ENCODE peak calls at places on chromosomes 5 and 9, in five cellular contexts. C is HepG2, H is sigmoid colon, E is transverse colon, R is Panc1. K is an unnamed sample.

GRCh38 chr9:98427491-98427890 is 172.0 kb upstream of the TBC1D2 start:
- DNase-seq in C (no peak), H (no peak), E (no peak), R (no peak), K (no peak)

GRCh38 chr9:125119643-125120286 is 23.6 kb downstream of the SCAI start:
- DNase-seq in C (no peak), H (no peak), E (no peak), R (no peak), K (no peak)

GRCh38 chr5:717143-717542 is 24.0 kb upstream of the TPPP start:
- DNase-seq in C (no peak), H (no peak), E (no peak), R (no peak), K (no peak)

GRCh38 chr5:161278739-161279660 is 267.5 kb downstream of the GABRB2 start:
- DNase-seq in C (no peak), H (no peak), E (no peak), R (no peak), K (no peak)

GRCh38 chr5:88765798-88766197 is 117.2 kb downstream of the MEF2C start:
- DNase-seq in C (no peak), H (no peak), E (no peak), R (no peak), K (no peak)

GRCh38 chr5:178673801-178674200 is 47.0 kb upstream of the CLK4 start:
- DNase-seq in C (no peak), H (no peak), E (no peak), R (no peak), K (no peak)

GRCh38 chr9:13110766-13111400 is 168.6 kb downstream of the MPDZ start:
- DNase-seq in C (no peak), H (no peak), E (no peak), R (no peak), K (no peak)

GRCh38 chr5:137791803-137792202 is 37.6 kb upstream of the HNRNPA0 start:
- DNase-seq in C (no peak), H (no peak), E (no peak), R (no peak), K (no peak)

GRCh38 chr9:104091708-104092107 is 2.4 kb upstream of the SMC2 start:
- DNase-seq in C (peak; percentile 32), H (peak; percentile 83), E (peak; percentile 51), R (no peak), K (peak; percentile 2)

GRCh38 chr5:179209359-179210150 is 135.7 kb downstream of the ADAMTS2 start:
- DNase-seq in C (no peak), H (no peak), E (no peak), R (no peak), K (no peak)

GRCh38 chr9:3434594-3434993 is 91.2 kb downstream of the RFX3 start:
- DNase-seq in C (no peak), H (no peak), E (no peak), R (no peak), K (no peak)
- TF ChIP-seq POLR2AphosphoS5 in C (no peak), H (no peak), E (no peak), R (no peak), K (no peak)

GRCh38 chr5:150180241-150181027 is 9.4 kb upstream of the SLC6A7 start:
- DNase-seq in C (no peak), H (peak; percentile 84), E (peak; percentile 73), R (no peak), K (no peak)
- TF ChIP-seq POLR2AphosphoS5 in C (no peak), H (no peak), E (no peak), R (no peak), K (no peak)

GRCh38 chr9:15670246-15670645 is 117.4 kb downstream of the CCDC171 start:
- DNase-seq in C (no peak), H (no peak), E (no peak), R (no peak), K (no peak)

GRCh38 chr9:15670884-15671283 is 118.0 kb downstream of the CCDC171 start:
- DNase-seq in C (no peak), H (no peak), E (no peak), R (no peak), K (no peak)
- TF ChIP-seq POLR2AphosphoS5 in C (no peak), H (no peak), E (no peak), R (no peak), K (no peak)

GRCh38 chr5:159208508-159209437 is 580 bp downstream of the RNF145 start:
- DNase-seq in C (peak; percentile 9), H (peak; percentile 70), E (peak; percentile 47), R (no peak), K (peak; percentile 78)
- TF ChIP-seq POLR2AphosphoS5 in C (no peak), H (no peak), E (no peak), R (no peak), K (peak; percentile 30)

GRCh38 chr9:111610149-111610548 is 10.7 kb upstream of the PTGR1 start:
- DNase-seq in C (no peak), H (no peak), E (no peak), R (no peak), K (no peak)
- TF ChIP-seq POLR2AphosphoS5 in C (no peak), H (no peak), E (no peak), R (no peak), K (no peak)

DNA sequence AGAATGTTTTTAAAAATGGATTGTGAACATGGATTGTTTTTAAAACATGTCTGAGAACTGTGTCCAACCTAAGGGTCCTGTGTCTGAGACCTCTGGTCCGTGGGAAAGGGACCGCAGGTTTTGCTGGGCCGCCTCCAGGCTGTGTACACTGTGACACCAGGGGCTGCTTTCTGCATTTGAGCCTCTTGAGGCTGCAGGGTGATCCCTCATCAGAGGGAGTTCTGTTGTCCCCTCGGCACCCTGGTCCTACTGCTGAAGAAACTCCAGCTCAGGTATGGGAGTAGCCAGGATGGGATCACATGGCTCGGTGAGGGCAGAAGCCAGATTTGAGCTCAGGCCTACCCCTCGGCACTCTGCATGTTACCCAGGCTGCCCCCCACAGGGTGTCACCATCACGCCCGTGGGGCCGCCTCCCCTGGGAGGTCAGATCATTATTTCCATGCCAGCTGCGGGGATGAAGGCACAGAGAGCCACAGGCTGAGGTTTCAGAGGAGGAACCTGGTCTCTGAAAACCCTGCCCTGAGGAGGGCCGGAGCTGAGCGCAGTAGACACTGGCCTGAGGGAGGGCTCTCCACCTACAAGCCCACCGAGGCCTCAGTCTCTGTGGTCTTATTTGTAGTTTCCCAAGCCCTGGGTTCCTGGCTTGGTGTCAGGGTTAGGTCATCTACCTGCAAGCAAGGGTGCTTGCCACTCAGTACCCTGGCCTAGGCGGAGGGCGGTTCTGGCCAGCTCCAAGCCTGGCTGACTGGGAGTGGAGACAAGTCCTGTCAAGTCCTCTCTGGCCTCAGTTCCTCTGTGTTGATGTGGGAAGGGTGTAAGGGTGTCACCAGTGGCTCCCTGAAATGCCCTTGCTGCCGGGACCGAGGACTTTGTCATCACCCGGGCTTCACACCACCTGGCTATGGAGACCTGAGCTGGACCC is 2.8 kb downstream of the PRR7 start:
- DNase-seq in C (no peak), H (no peak), E (no peak), R (no peak), K (no peak)
- TF ChIP-seq POLR2AphosphoS5 in C (no peak), H (no peak), E (no peak), R (peak; percentile 23), K (peak; percentile 7)

GRCh38 chr5:113246371-113246870 is 188.4 kb downstream of the TSSK1B start:
- DNase-seq in C (no peak), H (peak; percentile 70), E (no peak), R (no peak), K (peak; percentile 29)

GRCh38 chr5:113243349-113243664 is 191.5 kb downstream of the TSSK1B start:
- DNase-seq in C (no peak), H (no peak), E (no peak), R (no peak), K (no peak)

GRCh38 chr5:113244966-113245365 is 189.8 kb downstream of the TSSK1B start:
- DNase-seq in C (no peak), H (no peak), E (no peak), R (no peak), K (no peak)

GRCh38 chr5:113242481-113243348 is 192.1 kb downstream of the TSSK1B start:
- DNase-seq in C (no peak), H (no peak), E (no peak), R (no peak), K (no peak)

GRCh38 chr5:113245427-113246052 is 189.2 kb downstream of the TSSK1B start:
- DNase-seq in C (no peak), H (no peak), E (no peak), R (no peak), K (peak; percentile 38)
- TF ChIP-seq POLR2AphosphoS5 in C (no peak), H (no peak), E (no peak), R (no peak), K (no peak)

GRCh38 chr5:34630596-34630995 is 25.5 kb upstream of the RAI14 start:
- DNase-seq in C (no peak), H (no peak), E (no peak), R (no peak), K (no peak)
- TF ChIP-seq POLR2AphosphoS5 in C (no peak), H (no peak), E (no peak), R (no peak), K (no peak)

K was measured in GM23338.